ENCODE peak calls at places on chromosomes 13 and 19, in five cellular contexts. One of them, this sample, is unnamed. For H3K4me1 and H3K27me3, the result is how much of the 10 kb centered on the place peaks cover.

GRCh38 chr13:40074338-40074737 is 418.9 kb downstream of the COG6 start:
- DNase-seq in adrenal gland: no peak
- DNase-seq in naive thymus-derived CD4-positive, alpha-beta T cell: no peak
- DNase-seq in cardiac muscle cell: no peak
- DNase-seq in RWPE2: no peak
- DNase-seq in this sample: no peak

GRCh38 chr13:61768175-61768574 is 352.5 kb upstream of the PCDH20 start:
- DNase-seq in naive thymus-derived CD4-positive, alpha-beta T cell: no peak
- DNase-seq in RWPE2: no peak
- DNase-seq in cardiac muscle cell: no peak
- DNase-seq in adrenal gland: no peak
- DNase-seq in this sample: no peak

GRCh38 chr19:17737690-17738153 is 13.6 kb upstream of the FCHO1 start:
- DNase-seq in RWPE2: no peak
- DNase-seq in adrenal gland: no peak
- DNase-seq in cardiac muscle cell: no peak
- DNase-seq in naive thymus-derived CD4-positive, alpha-beta T cell: no peak
- DNase-seq in this sample: no peak

GRCh38 chr13:46040763-46041162 is 11.8 kb downstream of the ZC3H13 start:
- DNase-seq in RWPE2: no peak
- DNase-seq in adrenal gland: no peak
- DNase-seq in naive thymus-derived CD4-positive, alpha-beta T cell: no peak
- DNase-seq in cardiac muscle cell: no peak
- DNase-seq in this sample: no peak

GRCh38 chr13:53822136-53822535 is 793.5 kb downstream of the OLFM4 start:
- DNase-seq in adrenal gland: no peak
- DNase-seq in naive thymus-derived CD4-positive, alpha-beta T cell: no peak
- DNase-seq in RWPE2: no peak
- DNase-seq in cardiac muscle cell: no peak
- DNase-seq in this sample: no peak

GRCh38 chr19:31595521-31595920 is 246.3 kb upstream of the TSHZ3 start:
- DNase-seq in adrenal gland: no peak
- DNase-seq in cardiac muscle cell: no peak
- DNase-seq in RWPE2: no peak
- DNase-seq in naive thymus-derived CD4-positive, alpha-beta T cell: no peak
- DNase-seq in this sample: no peak

GRCh38 chr19:15332311-15332996 is at the start of gene BRD4:
- DNase-seq in naive thymus-derived CD4-positive, alpha-beta T cell: peak
- DNase-seq in RWPE2: peak
- DNase-seq in cardiac muscle cell: peak
- DNase-seq in adrenal gland: peak
- DNase-seq in this sample: peak

GRCh38 chr13:30520571-30520970 is 54.8 kb upstream of the HMGB1 start:
- DNase-seq in naive thymus-derived CD4-positive, alpha-beta T cell: no peak
- DNase-seq in RWPE2: no peak
- DNase-seq in cardiac muscle cell: no peak
- DNase-seq in adrenal gland: peak
- DNase-seq in this sample: no peak

GRCh38 chr13:90375851-90376250 is 971.6 kb upstream of the MIR17HG start:
- DNase-seq in naive thymus-derived CD4-positive, alpha-beta T cell: no peak
- DNase-seq in cardiac muscle cell: no peak
- DNase-seq in adrenal gland: no peak
- DNase-seq in RWPE2: no peak
- DNase-seq in this sample: no peak

GRCh38 chr19:39845621-39846175 is 481 bp downstream of the FBL start:
- DNase-seq in naive thymus-derived CD4-positive, alpha-beta T cell: peak
- DNase-seq in RWPE2: peak
- DNase-seq in cardiac muscle cell: peak
- DNase-seq in adrenal gland: no peak
- DNase-seq in this sample: peak

GRCh38 chr19:55649579-55650557 is 1.9 kb downstream of the CCDC106 start:
- DNase-seq in adrenal gland: no peak
- DNase-seq in naive thymus-derived CD4-positive, alpha-beta T cell: no peak
- DNase-seq in RWPE2: no peak
- DNase-seq in cardiac muscle cell: no peak
- DNase-seq in this sample: no peak

GRCh38 chr19:10963865-10964264 is 3.0 kb downstream of the SMARCA4 start:
- DNase-seq in adrenal gland: no peak
- DNase-seq in RWPE2: no peak
- DNase-seq in naive thymus-derived CD4-positive, alpha-beta T cell: no peak
- DNase-seq in cardiac muscle cell: no peak
- DNase-seq in this sample: no peak

GRCh38 chr13:89936256-89936655 is 1411.2 kb upstream of the MIR17HG start:
- DNase-seq in naive thymus-derived CD4-positive, alpha-beta T cell: no peak
- DNase-seq in adrenal gland: no peak
- DNase-seq in RWPE2: no peak
- DNase-seq in cardiac muscle cell: no peak
- DNase-seq in this sample: peak

GRCh38 chr13:89865331-89865833 is 1482.1 kb upstream of the MIR17HG start:
- DNase-seq in RWPE2: no peak
- DNase-seq in naive thymus-derived CD4-positive, alpha-beta T cell: no peak
- DNase-seq in cardiac muscle cell: no peak
- DNase-seq in adrenal gland: no peak
- DNase-seq in this sample: no peak

GRCh38 chr13:40149611-40150283 is 494.3 kb downstream of the COG6 start:
- DNase-seq in naive thymus-derived CD4-positive, alpha-beta T cell: no peak
- DNase-seq in cardiac muscle cell: no peak
- DNase-seq in adrenal gland: no peak
- DNase-seq in RWPE2: no peak
- DNase-seq in this sample: peak

GRCh38 chr19:8938576-8938975 is 71.6 kb downstream of the MUC16 start:
- DNase-seq in RWPE2: no peak
- DNase-seq in cardiac muscle cell: no peak
- DNase-seq in adrenal gland: no peak
- DNase-seq in naive thymus-derived CD4-positive, alpha-beta T cell: no peak
- DNase-seq in this sample: no peak

GRCh38 chr13:99626461-99627082 is 125.3 kb downstream of the TM9SF2 start:
- DNase-seq in cardiac muscle cell: no peak
- DNase-seq in adrenal gland: no peak
- DNase-seq in RWPE2: no peak
- DNase-seq in naive thymus-derived CD4-positive, alpha-beta T cell: no peak
- DNase-seq in this sample: no peak

GRCh38 chr13:101512650-101513049 is 60.2 kb downstream of the ITGBL1 start:
- DNase-seq in RWPE2: no peak
- DNase-seq in adrenal gland: no peak
- DNase-seq in cardiac muscle cell: no peak
- DNase-seq in naive thymus-derived CD4-positive, alpha-beta T cell: no peak
- DNase-seq in this sample: no peak

GRCh38 chr13:69959041-69959440 is 148.6 kb upstream of the ATXN8OS start:
- DNase-seq in adrenal gland: no peak
- DNase-seq in naive thymus-derived CD4-positive, alpha-beta T cell: no peak
- DNase-seq in cardiac muscle cell: no peak
- DNase-seq in RWPE2: no peak
- DNase-seq in this sample: no peak

GRCh38 chr13:69951412-69951811 is 156.2 kb upstream of the ATXN8OS start:
- DNase-seq in adrenal gland: no peak
- DNase-seq in naive thymus-derived CD4-positive, alpha-beta T cell: no peak
- DNase-seq in RWPE2: no peak
- DNase-seq in cardiac muscle cell: no peak
- DNase-seq in this sample: no peak

GRCh38 chr13:69956343-69956742 is 151.3 kb upstream of the ATXN8OS start:
- DNase-seq in RWPE2: no peak
- DNase-seq in adrenal gland: no peak
- DNase-seq in naive thymus-derived CD4-positive, alpha-beta T cell: no peak
- DNase-seq in cardiac muscle cell: no peak
- DNase-seq in this sample: no peak
- H3K4me3 ChIP-seq in RWPE2: no peak
- H3K4me3 ChIP-seq in adrenal gland: no peak
- H3K4me3 ChIP-seq in naive thymus-derived CD4-positive, alpha-beta T cell: no peak
- H3K4me3 ChIP-seq in cardiac muscle cell: no peak
- H3K4me3 ChIP-seq in this sample: no peak

GRCh38 chr13:114123448-114123847 is 9.0 kb downstream of the RASA3 start:
- DNase-seq in adrenal gland: no peak
- DNase-seq in naive thymus-derived CD4-positive, alpha-beta T cell: no peak
- DNase-seq in RWPE2: no peak
- DNase-seq in cardiac muscle cell: no peak
- DNase-seq in this sample: no peak

GRCh38 chr13:114124486-114124885 is 7.9 kb downstream of the RASA3 start:
- DNase-seq in cardiac muscle cell: no peak
- DNase-seq in adrenal gland: no peak
- DNase-seq in RWPE2: no peak
- DNase-seq in naive thymus-derived CD4-positive, alpha-beta T cell: no peak
- DNase-seq in this sample: no peak

GRCh38 chr13:114125589-114125988 is 6.8 kb downstream of the RASA3 start:
- DNase-seq in adrenal gland: no peak
- DNase-seq in RWPE2: no peak
- DNase-seq in cardiac muscle cell: no peak
- DNase-seq in naive thymus-derived CD4-positive, alpha-beta T cell: no peak
- DNase-seq in this sample: no peak

GRCh38 chr13:114123876-114124275 is 8.5 kb downstream of the RASA3 start:
- DNase-seq in RWPE2: no peak
- DNase-seq in naive thymus-derived CD4-positive, alpha-beta T cell: no peak
- DNase-seq in cardiac muscle cell: no peak
- DNase-seq in adrenal gland: no peak
- DNase-seq in this sample: no peak

GRCh38 chr13:114124921-114125320 is 7.5 kb downstream of the RASA3 start:
- DNase-seq in RWPE2: no peak
- DNase-seq in adrenal gland: no peak
- DNase-seq in cardiac muscle cell: no peak
- DNase-seq in naive thymus-derived CD4-positive, alpha-beta T cell: peak
- DNase-seq in this sample: no peak
- H3K4me1 ChIP-seq in RWPE2: under half
- H3K4me1 ChIP-seq in adrenal gland: under half
- H3K4me1 ChIP-seq in cardiac muscle cell: under half
- H3K4me1 ChIP-seq in naive thymus-derived CD4-positive, alpha-beta T cell: half or more
- H3K4me1 ChIP-seq in this sample: under half

DNA sequence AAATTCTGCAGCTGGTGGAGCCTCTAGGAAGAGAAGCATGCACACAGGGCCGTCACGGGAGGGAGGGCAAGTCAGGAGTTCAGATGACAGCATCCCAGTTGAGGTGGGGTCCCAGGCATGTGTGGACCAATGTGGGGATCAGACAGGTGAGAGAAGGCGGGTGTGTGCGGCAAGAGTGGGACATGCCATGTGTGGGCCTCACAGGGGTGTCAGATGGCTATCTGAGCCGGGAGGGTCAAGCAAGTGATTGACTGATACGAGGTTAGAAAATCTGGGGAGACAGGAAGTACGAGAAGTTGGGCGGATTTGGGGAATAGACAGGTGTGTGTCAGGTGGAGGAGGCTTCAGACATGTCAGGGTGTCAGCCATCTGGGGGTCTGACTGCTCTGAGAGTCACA is 8.9 kb downstream of the RASGRP4 start:
- DNase-seq in adrenal gland: no peak
- DNase-seq in RWPE2: no peak
- DNase-seq in naive thymus-derived CD4-positive, alpha-beta T cell: no peak
- DNase-seq in cardiac muscle cell: no peak
- DNase-seq in this sample: no peak
- H3K27me3 ChIP-seq in adrenal gland: under half
- H3K27me3 ChIP-seq in RWPE2: under half
- H3K27me3 ChIP-seq in naive thymus-derived CD4-positive, alpha-beta T cell: under half
- H3K27me3 ChIP-seq in cardiac muscle cell: under half
- H3K27me3 ChIP-seq in this sample: under half

DNA sequence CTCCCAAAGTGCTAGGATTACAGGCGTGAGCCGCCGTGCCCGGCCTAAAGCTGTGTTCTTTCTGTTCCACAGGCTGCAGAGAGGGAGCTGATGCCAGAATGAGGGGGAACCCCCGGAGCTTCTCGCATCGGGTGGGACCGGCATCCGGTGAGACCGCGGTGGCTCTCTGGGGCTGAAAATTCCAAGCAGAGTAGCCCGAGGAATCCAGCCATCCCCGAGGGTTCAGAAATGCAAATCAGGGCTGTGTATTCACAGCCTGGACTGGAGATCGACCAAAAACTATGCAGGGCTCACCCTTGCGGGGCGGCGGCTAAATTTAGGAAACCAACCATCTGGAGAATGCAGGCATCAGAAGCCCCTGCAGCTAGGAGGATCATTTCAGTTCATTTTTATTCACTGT is 99.2 kb downstream of the GNG7 start:
- DNase-seq in adrenal gland: no peak
- DNase-seq in cardiac muscle cell: peak
- DNase-seq in RWPE2: no peak
- DNase-seq in naive thymus-derived CD4-positive, alpha-beta T cell: no peak
- DNase-seq in this sample: no peak
- H3K4me3 ChIP-seq in adrenal gland: no peak
- H3K4me3 ChIP-seq in cardiac muscle cell: no peak
- H3K4me3 ChIP-seq in RWPE2: no peak
- H3K4me3 ChIP-seq in naive thymus-derived CD4-positive, alpha-beta T cell: no peak
- H3K4me3 ChIP-seq in this sample: no peak

DNA sequence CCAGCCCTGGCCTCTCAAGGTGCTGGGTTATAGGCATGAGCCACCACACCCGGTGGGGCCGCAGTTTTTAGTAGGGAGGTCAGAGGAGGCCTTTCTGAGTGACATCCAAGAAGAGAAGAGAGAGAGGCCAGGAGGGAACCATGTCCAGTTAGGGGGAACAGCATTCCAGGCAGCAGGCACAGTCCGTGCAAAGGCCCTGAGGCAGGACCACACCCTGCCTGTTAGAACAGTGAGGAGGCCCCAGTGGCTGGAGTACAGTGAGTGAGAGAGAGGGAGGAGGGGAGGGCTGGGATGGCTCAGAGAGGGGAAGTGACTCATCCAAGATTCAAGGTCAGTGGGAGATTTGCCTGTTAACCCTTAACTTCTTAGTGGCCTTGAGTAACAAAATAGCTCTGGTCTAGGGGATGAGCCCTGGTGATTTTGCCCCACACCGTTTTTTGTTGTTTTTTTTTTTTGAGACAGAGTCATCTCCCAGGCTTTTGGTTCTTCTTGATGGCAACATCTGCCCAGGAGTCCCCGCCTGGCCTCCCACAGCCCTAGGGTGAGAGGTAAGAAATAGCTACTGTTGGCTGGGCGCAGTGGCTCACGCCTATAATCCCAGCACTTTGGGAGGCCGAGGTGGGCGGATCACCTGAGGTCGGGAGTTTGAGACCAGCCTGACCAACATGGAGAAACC is 2.7 kb upstream of the PLIN3 start:
- DNase-seq in naive thymus-derived CD4-positive, alpha-beta T cell: no peak
- DNase-seq in RWPE2: peak
- DNase-seq in adrenal gland: peak
- DNase-seq in cardiac muscle cell: no peak
- DNase-seq in this sample: peak
- H3K4me1 ChIP-seq in naive thymus-derived CD4-positive, alpha-beta T cell: under half
- H3K4me1 ChIP-seq in RWPE2: under half
- H3K4me1 ChIP-seq in adrenal gland: under half
- H3K4me1 ChIP-seq in cardiac muscle cell: under half
- H3K4me1 ChIP-seq in this sample: under half